ENCODE peak calls at places on chromosomes 3 and 15, in four cellular contexts. One of them, this sample, is unnamed. For H3K27me3, the result is how much of the 10 kb centered on the place peaks cover.

GRCh38 chr15:64693134-64693533 is 82.3 kb downstream of the RBPMS2 start:
- DNase-seq in tibial nerve: peak
- DNase-seq in heart right ventricle: no peak
- DNase-seq in small intestine: no peak
- DNase-seq in this sample: no peak

GRCh38 chr15:98737122-98737521 is 88.8 kb downstream of the IGF1R start:
- DNase-seq in tibial nerve: no peak
- DNase-seq in heart right ventricle: no peak
- DNase-seq in small intestine: no peak
- DNase-seq in this sample: no peak

GRCh38 chr3:111338059-111338698 is 203.8 kb upstream of the CD96 start:
- DNase-seq in tibial nerve: peak
- DNase-seq in heart right ventricle: no peak
- DNase-seq in small intestine: peak
- DNase-seq in this sample: no peak

GRCh38 chr15:101028772-101029438 is 109.7 kb downstream of the LRRK1 start:
- DNase-seq in tibial nerve: no peak
- DNase-seq in heart right ventricle: no peak
- DNase-seq in small intestine: no peak
- DNase-seq in this sample: peak

GRCh38 chr15:78873796-78874761 is 1.4 kb downstream of the MORF4L1 start:
- DNase-seq in tibial nerve: peak
- DNase-seq in heart right ventricle: peak
- DNase-seq in small intestine: peak
- DNase-seq in this sample: no peak

GRCh38 chr3:10495614-10496013 is 9.8 kb downstream of the ATP2B2 start:
- DNase-seq in tibial nerve: no peak
- DNase-seq in heart right ventricle: no peak
- DNase-seq in small intestine: no peak
- DNase-seq in this sample: no peak

GRCh38 chr3:78728406-78729145 is 1039.2 kb downstream of the ROBO1 start:
- DNase-seq in tibial nerve: peak
- DNase-seq in heart right ventricle: peak
- DNase-seq in small intestine: peak
- DNase-seq in this sample: no peak

GRCh38 chr3:82618594-82618993 is 857.1 kb upstream of the GBE1 start:
- DNase-seq in tibial nerve: no peak
- DNase-seq in heart right ventricle: no peak
- DNase-seq in small intestine: no peak
- DNase-seq in this sample: no peak

GRCh38 chr3:55297706-55298105 is 189.4 kb downstream of the WNT5A start:
- DNase-seq in tibial nerve: no peak
- DNase-seq in heart right ventricle: no peak
- DNase-seq in small intestine: no peak
- DNase-seq in this sample: no peak

GRCh38 chr3:111589303-111590095 is 5.6 kb downstream of the ZBED2 start:
- DNase-seq in tibial nerve: no peak
- DNase-seq in heart right ventricle: no peak
- DNase-seq in small intestine: no peak
- DNase-seq in this sample: no peak

GRCh38 chr3:15207836-15208504 is 1.9 kb downstream of the CAPN7 start:
- DNase-seq in tibial nerve: no peak
- DNase-seq in heart right ventricle: no peak
- DNase-seq in small intestine: no peak
- DNase-seq in this sample: no peak

GRCh38 chr3:87468938-87469337 is 192.6 kb upstream of the POU1F1 start:
- DNase-seq in tibial nerve: no peak
- DNase-seq in heart right ventricle: no peak
- DNase-seq in small intestine: no peak
- DNase-seq in this sample: no peak

DNA sequence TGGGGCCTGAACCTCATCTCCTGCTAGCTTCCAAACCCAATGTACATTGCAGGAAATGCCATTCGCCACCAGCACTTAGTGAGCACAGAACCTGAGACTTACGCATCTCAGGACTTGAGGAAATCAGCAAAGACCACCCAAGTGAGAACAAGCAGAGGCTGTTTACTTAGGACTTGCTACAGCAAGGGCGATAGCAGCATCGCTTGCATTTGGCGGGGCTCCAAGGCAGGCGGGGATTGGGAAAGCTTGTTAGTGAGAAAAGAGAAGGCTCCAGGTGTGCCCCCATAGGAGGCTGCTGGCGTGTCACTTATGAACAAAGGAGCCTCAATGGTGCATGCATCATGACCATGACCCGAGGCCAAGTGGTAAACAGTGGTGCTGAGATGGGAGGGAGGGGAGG is 19.7 kb downstream of the SLC6A20 start:
- DNase-seq in tibial nerve: no peak
- DNase-seq in heart right ventricle: no peak
- DNase-seq in small intestine: no peak
- DNase-seq in this sample: no peak
- H3K27me3 ChIP-seq in tibial nerve: under half
- H3K27me3 ChIP-seq in heart right ventricle: under half
- H3K27me3 ChIP-seq in small intestine: under half
- H3K27me3 ChIP-seq in this sample: under half

GRCh38 chr15:81768773-81769172 is 277.0 kb downstream of the MEX3B start:
- DNase-seq in tibial nerve: no peak
- DNase-seq in heart right ventricle: no peak
- DNase-seq in small intestine: no peak
- DNase-seq in this sample: no peak
- H3K27ac ChIP-seq in tibial nerve: no peak
- H3K27ac ChIP-seq in heart right ventricle: no peak
- H3K27ac ChIP-seq in small intestine: no peak
- H3K27ac ChIP-seq in this sample: no peak

GRCh38 chr15:63156708-63157065 is 590 bp downstream of the RPS27L start:
- DNase-seq in tibial nerve: peak
- DNase-seq in heart right ventricle: peak
- DNase-seq in small intestine: peak
- DNase-seq in this sample: no peak

GRCh38 chr15:63156086-63156707 is 1.1 kb downstream of the RPS27L start:
- DNase-seq in tibial nerve: no peak
- DNase-seq in heart right ventricle: no peak
- DNase-seq in small intestine: peak
- DNase-seq in this sample: no peak

GRCh38 chr15:63157891-63158431 is 684 bp upstream of the RPS27L start:
- DNase-seq in tibial nerve: peak
- DNase-seq in heart right ventricle: no peak
- DNase-seq in small intestine: peak
- DNase-seq in this sample: no peak

GRCh38 chr15:63155486-63155885 is 1.8 kb downstream of the RPS27L start:
- DNase-seq in tibial nerve: no peak
- DNase-seq in heart right ventricle: no peak
- DNase-seq in small intestine: no peak
- DNase-seq in this sample: no peak

DNA sequence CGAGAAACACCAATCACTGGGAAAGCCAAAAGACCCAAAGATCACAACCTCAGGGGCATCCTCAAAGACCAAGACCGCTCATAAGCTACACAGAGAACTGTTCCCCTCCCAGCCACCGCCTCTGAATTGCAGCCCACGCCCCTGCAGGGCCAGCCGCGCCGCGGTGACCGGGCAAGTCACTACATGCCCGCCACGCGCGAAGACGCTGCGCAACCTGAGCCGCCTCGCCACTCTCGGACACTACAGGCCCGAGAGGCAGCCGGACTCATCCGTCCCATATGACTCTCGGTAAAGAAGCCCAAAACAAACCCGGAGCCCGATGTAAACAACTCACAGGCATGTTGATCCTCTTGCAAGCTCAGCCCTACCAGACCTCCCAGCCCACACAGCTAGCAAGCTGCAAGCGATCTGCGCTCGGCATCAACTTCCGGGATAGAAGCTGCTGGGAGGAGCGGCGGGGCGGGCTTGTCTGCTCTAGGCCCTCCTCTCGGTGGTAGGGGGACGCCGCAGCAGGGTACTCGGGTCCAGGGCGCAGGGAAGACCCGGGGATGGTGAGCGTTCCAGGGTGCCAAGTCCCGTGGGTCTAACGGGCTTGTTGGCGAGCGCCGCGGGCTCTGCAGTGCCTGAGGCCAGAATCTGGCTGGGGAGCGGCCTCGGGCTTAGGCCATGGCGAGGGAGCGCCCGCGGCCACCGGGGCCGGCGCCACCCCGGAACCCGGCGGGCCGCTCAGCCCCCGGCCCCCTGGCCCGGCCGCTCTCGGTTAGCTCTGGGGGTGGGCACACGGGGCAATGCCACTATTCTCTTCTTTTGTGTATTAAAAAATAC is at the start of gene RPS27L:
- DNase-seq in tibial nerve: peak
- DNase-seq in heart right ventricle: peak
- DNase-seq in small intestine: peak
- DNase-seq in this sample: peak
- H3K4me3 ChIP-seq in tibial nerve: peak
- H3K4me3 ChIP-seq in heart right ventricle: peak
- H3K4me3 ChIP-seq in small intestine: peak
- H3K4me3 ChIP-seq in this sample: peak

DNA sequence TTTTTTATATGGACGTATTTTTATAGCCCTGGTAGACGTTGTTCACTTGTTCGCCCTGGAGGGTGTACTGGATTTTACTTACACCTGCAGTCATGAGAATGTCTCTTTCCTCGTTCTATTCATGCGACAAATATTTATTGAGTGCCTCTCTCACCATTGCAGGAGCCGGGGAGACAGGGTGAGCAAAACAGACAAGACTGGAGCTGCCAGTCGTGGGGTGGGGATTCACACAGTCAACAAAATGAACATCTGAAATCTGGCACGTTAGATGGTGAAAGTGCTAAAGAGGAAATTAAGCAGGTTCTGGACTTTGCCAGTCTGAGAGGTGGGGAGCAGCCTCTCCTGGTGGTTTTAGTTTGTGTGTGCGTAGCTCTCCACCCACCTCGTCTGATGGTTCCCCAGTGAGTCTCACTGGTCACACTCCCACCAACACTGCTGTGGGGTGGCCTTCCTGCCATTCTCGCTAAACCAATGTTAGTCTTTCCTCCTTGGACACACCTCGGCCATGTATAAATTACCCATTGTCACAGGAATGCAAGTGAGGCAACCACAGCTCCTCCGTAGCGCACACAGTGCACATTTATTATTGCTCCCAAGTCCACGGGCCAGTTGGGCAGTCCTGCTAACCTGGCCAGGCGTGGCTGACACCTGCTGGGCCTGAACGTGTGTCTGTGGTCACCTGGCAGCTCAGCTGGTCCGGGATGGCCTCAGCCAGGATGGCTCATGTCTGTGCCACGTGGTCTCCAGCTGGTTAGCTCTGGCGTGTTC is 31.5 kb downstream of the FBLN2 start:
- DNase-seq in tibial nerve: no peak
- DNase-seq in heart right ventricle: no peak
- DNase-seq in small intestine: no peak
- DNase-seq in this sample: peak
- H3K27me3 ChIP-seq in tibial nerve: under half
- H3K27me3 ChIP-seq in heart right ventricle: under half
- H3K27me3 ChIP-seq in small intestine: under half
- H3K27me3 ChIP-seq in this sample: under half

DNA sequence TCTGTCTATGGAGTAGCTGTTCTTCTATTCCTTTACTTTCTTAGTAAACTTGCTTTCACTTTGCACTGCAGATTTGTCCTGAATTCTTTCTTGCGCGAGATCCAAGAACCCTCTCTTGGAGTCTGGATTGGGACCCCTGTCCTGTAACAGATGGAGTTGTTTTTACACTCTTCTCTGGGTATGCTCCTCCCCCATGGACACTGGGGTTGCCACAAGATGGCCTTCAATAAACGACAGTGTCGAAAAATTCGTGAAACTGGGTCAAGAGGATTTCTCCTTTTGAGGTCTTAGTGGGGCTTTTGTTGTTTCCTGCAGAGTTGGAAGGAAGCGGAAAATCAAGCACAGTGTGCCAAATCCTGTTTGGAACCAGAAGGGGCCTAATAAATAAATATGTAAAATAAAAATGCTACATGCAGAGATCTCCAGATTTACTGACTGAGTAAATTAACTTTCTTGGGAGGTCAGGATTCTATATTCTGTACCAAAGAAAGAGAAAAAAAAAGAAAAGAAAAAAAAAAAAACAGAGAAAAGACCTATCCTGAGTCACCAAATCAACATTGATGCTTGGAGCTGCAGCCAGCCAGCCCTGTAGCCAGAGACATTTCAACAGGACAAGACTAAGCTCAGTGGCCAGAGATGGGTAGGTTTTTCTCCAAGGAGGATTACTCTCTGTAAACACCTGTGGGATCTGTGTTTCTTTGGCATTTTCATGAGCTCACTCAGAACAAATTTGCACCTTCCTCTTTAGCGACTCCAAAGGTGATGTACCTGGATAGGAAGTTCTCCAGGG is 24.8 kb downstream of the CCDC80 start:
- DNase-seq in tibial nerve: no peak
- DNase-seq in heart right ventricle: no peak
- DNase-seq in small intestine: no peak
- DNase-seq in this sample: no peak
- H3K27ac ChIP-seq in tibial nerve: no peak
- H3K27ac ChIP-seq in heart right ventricle: no peak
- H3K27ac ChIP-seq in small intestine: peak
- H3K27ac ChIP-seq in this sample: no peak

GRCh38 chr3:71784201-71784913 is 591 bp downstream of the PROK2 start:
- DNase-seq in tibial nerve: no peak
- DNase-seq in heart right ventricle: no peak
- DNase-seq in small intestine: no peak
- DNase-seq in this sample: no peak
- H3K4me3 ChIP-seq in tibial nerve: peak
- H3K4me3 ChIP-seq in heart right ventricle: peak
- H3K4me3 ChIP-seq in small intestine: peak
- H3K4me3 ChIP-seq in this sample: no peak

GRCh38 chr15:92399271-92399670 is 5.6 kb downstream of the ST8SIA2 start:
- DNase-seq in tibial nerve: no peak
- DNase-seq in heart right ventricle: no peak
- DNase-seq in small intestine: no peak
- DNase-seq in this sample: no peak
- H3K27me3 ChIP-seq in tibial nerve: under half
- H3K27me3 ChIP-seq in heart right ventricle: under half
- H3K27me3 ChIP-seq in small intestine: under half
- H3K27me3 ChIP-seq in this sample: under half

GRCh38 chr3:171953300-171954022 is 85.9 kb upstream of the FNDC3B start:
- DNase-seq in tibial nerve: no peak
- DNase-seq in heart right ventricle: no peak
- DNase-seq in small intestine: no peak
- DNase-seq in this sample: no peak

GRCh38 chr3:171948674-171949073 is 90.7 kb upstream of the FNDC3B start:
- DNase-seq in tibial nerve: no peak
- DNase-seq in heart right ventricle: no peak
- DNase-seq in small intestine: no peak
- DNase-seq in this sample: no peak

GRCh38 chr3:171951597-171951996 is 87.8 kb upstream of the FNDC3B start:
- DNase-seq in tibial nerve: no peak
- DNase-seq in heart right ventricle: no peak
- DNase-seq in small intestine: no peak
- DNase-seq in this sample: no peak

GRCh38 chr3:171949559-171949958 is 89.8 kb upstream of the FNDC3B start:
- DNase-seq in tibial nerve: no peak
- DNase-seq in heart right ventricle: no peak
- DNase-seq in small intestine: no peak
- DNase-seq in this sample: no peak

DNA sequence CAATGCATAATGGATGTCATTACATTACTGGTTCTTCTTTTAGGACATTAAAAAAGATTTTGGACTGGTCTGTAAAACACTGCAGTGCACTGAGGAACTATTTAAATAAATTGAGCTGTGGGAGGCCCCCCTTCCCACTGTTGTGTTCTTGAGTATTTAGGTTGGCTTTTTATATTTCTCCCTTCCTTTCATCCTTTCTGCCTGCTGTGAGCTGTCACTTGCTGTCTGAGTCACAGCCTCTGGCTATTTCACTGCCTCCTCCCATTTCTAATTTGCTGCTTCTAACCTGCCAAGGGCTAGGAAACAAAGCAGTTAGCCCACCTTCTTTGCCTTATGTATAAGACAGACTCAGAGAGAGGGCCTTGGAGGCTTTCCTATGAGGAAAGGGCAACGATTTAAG is 89.0 kb upstream of the FNDC3B start:
- DNase-seq in tibial nerve: no peak
- DNase-seq in heart right ventricle: no peak
- DNase-seq in small intestine: no peak
- DNase-seq in this sample: no peak
- H3K27ac ChIP-seq in tibial nerve: no peak
- H3K27ac ChIP-seq in heart right ventricle: no peak
- H3K27ac ChIP-seq in small intestine: no peak
- H3K27ac ChIP-seq in this sample: no peak

This sample was measured in RWPE2.